ENCODE peak calls at places on chromosome 15, in nine cellular contexts. D is ascending aorta, F is left ventricle myocardium inferior, W is IMR-90, A is dorsolateral prefrontal cortex, K is HFF-Myc, X is HL-60, B is mammary epithelial cell, J is adrenal gland. V is an unnamed sample.

GRCh38 chr15:98856540-98856907 is 151.1 kb downstream of the PGPEP1L start:
- DNase-seq in D (no peak), F (no peak), W (peak), A (no peak), K (no peak), X (no peak), B (no peak), J (no peak), V (peak)

GRCh38 chr15:65952425-65953053 is 83.2 kb downstream of the RAB11A start:
- DNase-seq in D (no peak), F (no peak), W (peak), A (no peak), K (peak), X (no peak), B (peak), J (peak), V (peak)

GRCh38 chr15:57500256-57500655 is 91.4 kb upstream of the MYZAP start:
- DNase-seq in D (no peak), F (no peak), W (no peak), A (no peak), K (no peak), X (no peak), B (no peak), J (no peak), V (no peak)

GRCh38 chr15:73716417-73716816 is 32.2 kb downstream of the CD276 start:
- DNase-seq in D (no peak), F (peak), W (no peak), A (no peak), K (no peak), X (no peak), B (no peak), J (no peak), V (no peak)

GRCh38 chr15:48643236-48643635 is 2.3 kb downstream of the FBN1 start:
- DNase-seq in D (no peak), F (no peak), W (no peak), A (no peak), K (no peak), X (no peak), B (no peak), J (no peak), V (no peak)

GRCh38 chr15:72958634-72959033 is 93.6 kb upstream of the NEO1 start:
- DNase-seq in D (no peak), F (no peak), W (no peak), A (no peak), K (no peak), X (no peak), B (no peak), J (no peak), V (no peak)

GRCh38 chr15:30649952-30650929 is 24.3 kb downstream of the ARHGAP11B start:
- DNase-seq in D (no peak), F (no peak), W (peak), A (no peak), K (no peak), X (peak), B (no peak), J (no peak), V (peak)

GRCh38 chr15:44385344-44385942 is 42.0 kb upstream of the CTDSPL2 start:
- DNase-seq in D (no peak), F (no peak), W (no peak), A (no peak), K (no peak), X (no peak), B (no peak), J (no peak), V (no peak)

GRCh38 chr15:68781766-68782588 is 38.7 kb downstream of the ANP32A start:
- DNase-seq in D (no peak), F (peak), W (no peak), A (no peak), K (no peak), X (peak), B (no peak), J (peak), V (no peak)

GRCh38 chr15:26037369-26037768 is 174.2 kb upstream of the ATP10A start:
- DNase-seq in D (no peak), F (no peak), W (no peak), A (no peak), K (no peak), X (no peak), B (no peak), J (no peak), V (no peak)

GRCh38 chr15:81097893-81098280 is 36.2 kb upstream of the CFAP161 start:
- DNase-seq in D (no peak), F (no peak), W (no peak), A (peak), K (no peak), X (no peak), B (no peak), J (peak), V (no peak)

GRCh38 chr15:55649058-55649423 is 60.9 kb upstream of the PYGO1 start:
- DNase-seq in D (no peak), F (no peak), W (peak), A (no peak), K (peak), X (no peak), B (peak), J (no peak), V (peak)

GRCh38 chr15:67501836-67502461 is 19.0 kb upstream of the C15orf61 start:
- DNase-seq in D (no peak), F (no peak), W (no peak), A (peak), K (no peak), X (peak), B (no peak), J (no peak), V (no peak)

GRCh38 chr15:63439536-63440264 is 58.1 kb upstream of the CA12 start:
- DNase-seq in D (no peak), F (no peak), W (peak), A (no peak), K (no peak), X (no peak), B (no peak), J (no peak), V (no peak)

GRCh38 chr15:98121514-98121913 is 161.0 kb downstream of the ARRDC4 start:
- DNase-seq in D (no peak), F (no peak), W (no peak), A (no peak), K (no peak), X (no peak), B (no peak), J (no peak), V (peak)

GRCh38 chr15:71198846-71199245 is 83.6 kb downstream of the THSD4 start:
- DNase-seq in D (no peak), F (no peak), W (peak), A (no peak), K (no peak), X (no peak), B (no peak), J (no peak), V (no peak)

GRCh38 chr15:69398541-69398940 is 15.6 kb upstream of the KIF23 start:
- DNase-seq in D (no peak), F (no peak), W (peak), A (no peak), K (no peak), X (peak), B (peak), J (no peak), V (no peak)

GRCh38 chr15:75732809-75733451 is 20.3 kb upstream of the CSPG4 start:
- DNase-seq in D (no peak), F (peak), W (peak), A (peak), K (no peak), X (peak), B (peak), J (peak), V (peak)

GRCh38 chr15:23648920-23649515 is 1.4 kb upstream of the MAGEL2 start:
- DNase-seq in D (no peak), F (no peak), W (no peak), A (no peak), K (no peak), X (peak), B (no peak), J (peak), V (no peak)

GRCh38 chr15:90200534-90201139 is 493 bp upstream of the SEMA4B start:
- DNase-seq in D (no peak), F (no peak), W (no peak), A (no peak), K (no peak), X (no peak), B (no peak), J (no peak), V (no peak)

GRCh38 chr15:74041311-74041756 is 41.0 kb downstream of the GOLGA6A start:
- DNase-seq in D (no peak), F (no peak), W (no peak), A (no peak), K (no peak), X (no peak), B (no peak), J (no peak), V (peak)

GRCh38 chr15:42140383-42141070 is 15.9 kb downstream of the PLA2G4F start:
- DNase-seq in D (no peak), F (no peak), W (no peak), A (no peak), K (no peak), X (no peak), B (no peak), J (no peak), V (no peak)

GRCh38 chr15:99466701-99467337 is 99.0 kb upstream of the MEF2A start:
- DNase-seq in D (no peak), F (no peak), W (no peak), A (no peak), K (no peak), X (no peak), B (no peak), J (no peak), V (peak)

GRCh38 chr15:76401285-76401684 is 64.7 kb downstream of the ISL2 start:
- DNase-seq in D (no peak), F (no peak), W (peak), A (no peak), K (peak), X (no peak), B (peak), J (no peak), V (peak)

GRCh38 chr15:64634020-64634419 is 141.4 kb downstream of the RBPMS2 start:
- DNase-seq in D (no peak), F (no peak), W (no peak), A (no peak), K (no peak), X (peak), B (no peak), J (no peak), V (no peak)

GRCh38 chr15:69531302-69532027 is 78.8 kb downstream of the RPLP1 start:
- DNase-seq in D (no peak), F (no peak), W (no peak), A (no peak), K (no peak), X (no peak), B (no peak), J (no peak), V (no peak)

GRCh38 chr15:97968380-97968779 is 7.9 kb downstream of the ARRDC4 start:
- DNase-seq in D (no peak), F (no peak), W (peak), A (no peak), K (peak), X (no peak), B (no peak), J (no peak), V (peak)

GRCh38 chr15:70533931-70534742 is 229.2 kb downstream of the UACA start:
- DNase-seq in D (no peak), F (no peak), W (no peak), A (no peak), K (peak), X (no peak), B (no peak), J (no peak), V (peak)

GRCh38 chr15:64289550-64289949 is 66.4 kb downstream of the CSNK1G1 start:
- DNase-seq in D (no peak), F (no peak), W (no peak), A (no peak), K (no peak), X (no peak), B (no peak), J (no peak), V (no peak)

GRCh38 chr15:88636039-88636438 is 2.8 kb upstream of the ISG20 start:
- DNase-seq in D (no peak), F (no peak), W (no peak), A (no peak), K (no peak), X (no peak), B (no peak), J (peak), V (no peak)

DNA sequence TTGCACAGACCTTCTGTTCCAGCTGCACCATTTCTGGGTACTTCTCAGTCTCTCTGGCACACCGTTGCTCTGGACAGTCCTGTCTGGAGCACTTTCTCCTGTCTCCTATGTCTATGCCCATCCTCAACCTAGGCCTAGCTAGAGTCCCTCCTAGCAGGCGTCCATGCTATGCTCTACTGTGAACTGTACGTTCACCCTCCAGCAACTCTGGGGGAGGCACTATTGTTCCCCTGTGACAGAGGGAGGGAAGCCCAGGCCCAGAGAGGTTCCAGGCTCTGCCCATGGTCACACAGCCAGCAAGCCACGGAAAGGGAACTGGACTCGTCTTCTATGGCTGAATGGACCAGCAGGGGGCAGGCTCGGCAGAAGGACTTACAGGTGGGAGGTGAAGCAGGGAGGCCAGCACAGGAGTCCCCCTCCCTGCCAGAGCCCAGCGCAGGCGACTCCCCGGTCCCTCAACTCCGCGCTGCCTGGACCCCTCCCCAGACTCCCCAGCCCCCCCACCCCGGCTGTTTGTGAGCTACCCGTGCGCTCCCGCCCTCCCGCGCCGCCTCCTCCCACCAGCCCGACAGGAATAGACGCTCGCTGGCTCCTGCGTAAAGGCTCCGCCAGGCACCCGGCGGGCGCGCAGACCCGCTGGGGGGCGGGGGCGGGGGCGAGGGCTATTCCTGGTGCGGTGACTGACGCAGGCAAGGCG is 1.7 kb upstream of the LINGO1 start:
- DNase-seq in D (no peak), F (peak), W (peak), A (peak), K (no peak), X (peak), B (peak), J (peak), V (peak)
- H3K4me3 ChIP-seq in D (no peak), F (peak), W (no peak), A (peak), K (no peak), X (no peak), B (no peak), J (no peak), V (no peak)

GRCh38 chr15:78567541-78567940 is 2.2 kb downstream of the CHRNA5 start:
- DNase-seq in D (no peak), F (no peak), W (no peak), A (no peak), K (no peak), X (no peak), B (no peak), J (no peak), V (no peak)

GRCh38 chr15:78574944-78575343 is 9.6 kb downstream of the CHRNA5 start:
- DNase-seq in D (no peak), F (no peak), W (no peak), A (no peak), K (no peak), X (no peak), B (no peak), J (no peak), V (no peak)

GRCh38 chr15:78571382-78571781 is 6.1 kb downstream of the CHRNA5 start:
- DNase-seq in D (no peak), F (no peak), W (no peak), A (no peak), K (no peak), X (no peak), B (no peak), J (no peak), V (no peak)

GRCh38 chr15:78565951-78566774 is 843 bp downstream of the CHRNA5 start:
- DNase-seq in D (no peak), F (no peak), W (peak), A (no peak), K (peak), X (no peak), B (peak), J (no peak), V (peak)

DNA sequence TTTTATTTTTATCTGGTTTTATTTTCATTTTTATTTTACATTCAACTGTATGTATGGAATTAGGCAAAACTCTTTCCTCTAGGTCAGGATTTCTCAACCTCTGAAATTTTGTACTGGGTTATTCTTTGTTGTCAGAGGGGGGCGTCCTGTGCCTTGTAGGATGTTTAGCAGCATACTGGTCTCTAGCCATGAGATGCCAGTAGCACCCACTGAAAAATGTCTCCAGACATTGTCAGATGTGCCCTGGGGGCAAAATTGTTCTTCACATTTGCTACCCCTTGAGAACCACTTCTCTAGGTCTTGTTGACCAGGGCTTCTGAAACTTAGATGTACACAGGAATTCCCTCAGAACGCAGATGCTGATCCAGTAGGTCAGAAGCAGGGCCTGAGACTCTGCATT is 5.4 kb downstream of the CHRNA5 start:
- DNase-seq in D (no peak), F (no peak), W (no peak), A (no peak), K (no peak), X (no peak), B (no peak), J (no peak), V (no peak)
- TF ChIP-seq CTCF in D (no peak), F (no peak), W (no peak), A (no peak), K (no peak), X (no peak), B (no peak), J (no peak), V (no peak)

DNA sequence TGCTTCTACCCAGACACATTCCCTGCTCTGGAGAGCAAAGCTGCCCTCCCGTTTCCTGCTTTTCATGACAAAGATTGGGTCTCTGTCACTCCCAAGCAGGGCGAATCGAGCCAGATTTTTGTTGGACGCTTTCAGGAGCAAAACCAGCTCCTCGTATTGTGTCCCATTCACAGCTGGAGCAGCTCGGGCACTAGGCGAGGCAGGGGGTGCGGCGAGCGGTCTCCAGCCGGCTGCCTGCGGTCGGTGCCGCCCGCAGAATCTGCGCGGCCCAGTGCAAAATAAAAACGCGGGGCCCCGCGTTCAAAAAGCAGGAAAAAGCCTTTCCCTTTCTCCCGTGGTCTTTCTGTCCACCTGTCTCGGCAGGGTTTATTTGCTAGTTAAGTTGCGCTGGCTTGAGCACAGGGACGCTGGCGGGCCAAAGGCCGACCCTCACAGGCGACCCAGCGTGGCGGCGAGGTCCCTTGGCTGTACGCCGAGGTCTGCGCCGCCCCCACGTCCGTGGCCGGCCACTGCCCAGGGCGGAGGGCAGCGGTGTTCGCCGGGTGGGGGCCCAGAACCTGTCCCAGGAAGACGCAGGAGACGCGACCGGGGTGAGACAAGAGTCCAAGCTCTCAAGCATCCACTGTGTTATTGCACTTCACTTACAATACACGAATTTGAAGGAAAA is 71.2 kb downstream of the CYP19A1 start:
- DNase-seq in D (no peak), F (no peak), W (no peak), A (no peak), K (no peak), X (no peak), B (no peak), J (no peak), V (no peak)
- H3K4me3 ChIP-seq in D (peak), F (peak), W (peak), A (peak), K (peak), X (peak), B (peak), J (no peak), V (peak)

GRCh38 chr15:59762558-59762957 is 73.4 kb upstream of the BNIP2 start:
- DNase-seq in D (no peak), F (no peak), W (no peak), A (no peak), K (no peak), X (no peak), B (peak), J (no peak), V (no peak)

DNA sequence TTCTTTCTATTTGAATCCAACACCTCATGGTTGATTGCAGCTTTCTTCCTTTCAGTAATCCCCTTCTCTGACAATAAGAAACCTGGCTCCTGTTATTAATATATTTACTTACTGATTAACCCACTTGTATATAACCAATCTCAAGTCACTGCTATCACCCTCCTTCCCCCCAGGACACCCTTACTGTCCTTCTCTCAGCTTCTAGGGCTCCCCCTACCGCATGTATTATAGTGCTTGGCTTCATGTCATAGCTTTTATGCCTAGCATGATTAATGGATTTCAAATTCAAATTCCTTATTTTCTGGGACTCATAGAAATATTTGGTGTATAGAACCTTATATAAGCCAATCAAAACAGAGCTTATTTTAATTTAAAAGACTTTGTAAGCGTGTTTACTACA is 75.7 kb upstream of the BNIP2 start:
- DNase-seq in D (no peak), F (no peak), W (no peak), A (no peak), K (no peak), X (no peak), B (no peak), J (no peak), V (no peak)
- TF ChIP-seq CTCF in D (no peak), F (no peak), W (no peak), A (no peak), K (peak), X (no peak), B (no peak), J (no peak), V (no peak)

DNA sequence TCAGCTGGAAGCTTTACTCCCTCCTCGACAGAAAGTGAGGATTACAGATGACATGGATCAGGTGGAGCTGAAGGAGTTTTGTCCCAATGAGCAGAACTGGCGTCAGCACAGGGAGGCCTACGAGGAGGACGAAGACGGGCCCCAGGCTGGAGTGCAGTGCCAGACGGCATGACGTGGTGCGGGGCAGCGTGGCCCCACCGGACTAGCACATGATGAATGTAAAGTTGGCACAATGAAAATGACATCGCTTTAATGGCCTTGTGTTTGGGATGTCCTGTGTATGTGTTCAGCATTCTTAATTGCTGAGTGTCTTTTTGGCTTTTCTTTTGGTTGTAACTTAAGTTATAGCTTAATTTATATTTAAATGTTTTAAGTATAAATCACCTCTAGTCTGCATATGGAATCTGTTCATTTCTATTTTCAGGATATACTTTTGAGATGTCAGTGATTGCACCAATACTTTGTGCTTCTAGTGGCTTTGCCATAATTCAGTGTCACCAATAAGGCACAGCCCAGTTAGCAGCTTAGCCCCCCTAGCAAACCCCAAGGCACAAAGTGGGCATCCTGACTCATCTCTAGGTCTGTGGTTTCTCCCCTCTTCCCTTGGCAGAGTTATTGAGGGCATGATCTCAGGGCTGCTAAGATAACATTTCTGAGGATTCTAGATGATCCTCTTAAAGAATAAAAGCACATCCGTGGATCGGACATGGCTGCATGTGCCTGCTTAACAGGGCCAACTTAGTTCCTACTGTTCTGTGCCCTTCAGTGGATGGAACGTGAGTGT is 16.1 kb downstream of the DNAJA4 start:
- DNase-seq in D (no peak), F (no peak), W (peak), A (no peak), K (no peak), X (no peak), B (no peak), J (no peak), V (no peak)
- H3K4me3 ChIP-seq in D (no peak), F (no peak), W (no peak), A (no peak), K (no peak), X (no peak), B (no peak), J (no peak), V (no peak)